ENCODE peak calls at places on chromosomes 3 and 15, in seven cellular contexts. Q, C, T, X, E, S and W are unnamed samples.

GRCh38 chr3:58403513-58404109 is 30.0 kb downstream of the PDHB start:
- DNase-seq in Q (no peak), C (no peak), T (no peak), X (no peak), E (no peak), S (no peak), W (no peak)

GRCh38 chr3:49012441-49013017 is 5.3 kb downstream of the WDR6 start:
- DNase-seq in Q (no peak), C (peak; percentile 44), T (no peak), X (no peak), E (no peak), S (no peak), W (no peak)

GRCh38 chr15:25510146-25510545 is 71.3 kb upstream of the UBE3A start:
- DNase-seq in Q (no peak), C (no peak), T (no peak), X (no peak), E (no peak), S (no peak), W (no peak)

GRCh38 chr3:131107637-131108433 is 81.2 kb downstream of the NEK11 start:
- DNase-seq in Q (no peak), C (no peak), T (no peak), X (no peak), E (no peak), S (no peak), W (no peak)

GRCh38 chr3:25493786-25494185 is 65.7 kb downstream of the RARB start:
- DNase-seq in Q (no peak), C (no peak), T (peak; percentile 61), X (no peak), E (no peak), S (no peak), W (no peak)

GRCh38 chr3:24296441-24297205 is 198.0 kb downstream of the THRB start:
- DNase-seq in Q (peak; percentile 5), C (peak; percentile 90), T (peak; percentile 41), X (no peak), E (no peak), S (no peak), W (no peak)

GRCh38 chr15:66405605-66406004 is 18.9 kb downstream of the MAP2K1 start:
- DNase-seq in Q (no peak), C (no peak), T (peak; percentile 59), X (no peak), E (no peak), S (no peak), W (peak; percentile 17)

GRCh38 chr3:128889139-128889894 is 9.9 kb downstream of the ACAD9 start:
- DNase-seq in Q (no peak), C (no peak), T (no peak), X (no peak), E (no peak), S (no peak), W (no peak)

GRCh38 chr3:39142067-39142466 is 11.3 kb downstream of the CSRNP1 start:
- DNase-seq in Q (no peak), C (no peak), T (no peak), X (no peak), E (no peak), S (no peak), W (no peak)

GRCh38 chr15:101428758-101429157 is 60.7 kb downstream of the PCSK6 start:
- DNase-seq in Q (no peak), C (no peak), T (no peak), X (no peak), E (peak; percentile 41), S (no peak), W (no peak)

GRCh38 chr15:25438601-25439455 is at the start of gene UBE3A:
- DNase-seq in Q (peak; percentile 96), C (peak; percentile 91), T (peak; percentile 91), X (peak; percentile 90), E (peak; percentile 90), S (peak; percentile 90), W (peak; percentile 90)

GRCh38 chr3:192831801-192832347 is 85.8 kb downstream of the MB21D2 start:
- DNase-seq in Q (no peak), C (no peak), T (no peak), X (no peak), E (no peak), S (no peak), W (no peak)

GRCh38 chr3:142279965-142280590 is 54.7 kb upstream of the GK5 start:
- DNase-seq in Q (peak; percentile 86), C (peak; percentile 79), T (peak; percentile 80), X (peak; percentile 56), E (no peak), S (peak; percentile 56), W (peak; percentile 87)

GRCh38 chr3:154132777-154133375 is 11.7 kb downstream of the ARHGEF26 start:
- DNase-seq in Q (no peak), C (peak; percentile 28), T (peak; percentile 11), X (no peak), E (no peak), S (no peak), W (peak; percentile 39)

GRCh38 chr3:127215714-127216414 is 22.9 kb downstream of the PRR23E start:
- DNase-seq in Q (peak; percentile 40), C (no peak), T (no peak), X (no peak), E (no peak), S (no peak), W (no peak)

GRCh38 chr3:143349455-143349854 is 229.9 kb downstream of the CHST2 start:
- DNase-seq in Q (no peak), C (no peak), T (no peak), X (no peak), E (no peak), S (no peak), W (no peak)

GRCh38 chr15:34621675-34622074 is 38.2 kb upstream of the GOLGA8B start:
- DNase-seq in Q (no peak), C (no peak), T (peak; percentile 58), X (no peak), E (no peak), S (no peak), W (no peak)

DNA sequence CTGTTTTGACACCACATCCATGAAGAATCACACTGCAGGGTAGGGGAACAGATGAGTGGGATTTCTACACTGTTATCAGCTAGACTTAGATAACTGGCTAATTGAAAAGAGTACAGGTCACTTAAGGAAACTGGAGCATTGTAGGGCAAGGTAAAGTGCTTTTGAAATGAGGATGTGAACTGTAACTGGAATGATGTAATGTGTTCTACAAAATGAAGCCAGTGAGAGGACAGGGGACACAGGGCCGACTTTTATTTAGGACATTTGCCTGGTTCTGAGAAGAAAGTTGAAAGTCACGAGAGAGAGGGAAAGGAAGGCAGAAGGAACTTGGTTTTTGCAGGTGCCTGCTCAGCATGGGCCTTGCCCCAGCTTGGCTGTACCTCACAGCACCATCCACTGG is 50.5 kb downstream of the IGF1R start:
- DNase-seq in Q (peak; percentile 44), C (no peak), T (no peak), X (no peak), E (no peak), S (no peak), W (peak; percentile 27)
- H3K23ac ChIP-seq in Q (no peak overlapping the region), C (no peak overlapping the region), T (no peak overlapping the region), X (no peak overlapping the region), E (no peak overlapping the region), S (no peak overlapping the region), W (no peak overlapping the region)

DNA sequence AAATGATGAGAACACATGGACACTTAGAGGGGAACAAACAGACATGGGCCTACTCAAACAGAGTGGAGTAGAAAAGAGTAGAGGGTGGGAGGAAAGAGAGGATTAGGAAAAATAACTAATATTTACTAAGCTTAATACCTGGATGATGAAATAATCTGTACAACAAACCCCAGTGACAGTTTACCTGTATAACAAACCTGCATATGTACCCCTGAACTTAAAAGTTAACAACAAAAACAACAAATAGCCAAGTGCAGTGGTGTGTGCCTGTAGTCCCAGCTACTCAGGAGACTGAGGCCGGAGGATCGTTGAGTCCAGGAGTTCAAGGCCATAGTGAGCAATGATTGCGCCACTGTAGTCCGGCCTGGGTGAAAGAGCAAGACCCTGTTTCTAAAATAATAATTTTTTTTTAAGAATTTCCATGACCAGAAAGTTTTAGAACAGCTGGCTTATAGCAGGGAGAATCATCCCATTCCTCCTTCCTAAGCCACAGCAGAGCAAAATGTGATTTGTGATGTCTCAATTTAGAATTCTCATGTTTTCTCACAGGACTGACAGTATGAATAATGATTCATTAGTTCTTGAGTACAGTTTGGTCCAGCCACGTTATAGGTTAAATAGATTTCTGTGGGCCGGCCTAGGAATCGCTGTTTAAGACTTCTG is 150.0 kb downstream of the ZNF609 start:
- DNase-seq in Q (no peak), C (no peak), T (no peak), X (no peak), E (no peak), S (no peak), W (no peak)
- H2BK120ac ChIP-seq in Q (no peak overlapping the region), C (no peak overlapping the region), T (no peak overlapping the region), X (no peak overlapping the region), E (no peak overlapping the region), S (no peak overlapping the region), W (no peak overlapping the region)

GRCh38 chr3:121491683-121492082 is 54.1 kb downstream of the POLQ start:
- DNase-seq in Q (peak; percentile 3), C (no peak), T (no peak), X (no peak), E (no peak), S (no peak), W (no peak)

GRCh38 chr3:121493431-121493830 is 52.4 kb downstream of the POLQ start:
- DNase-seq in Q (no peak), C (no peak), T (peak; percentile 24), X (no peak), E (no peak), S (no peak), W (no peak)

GRCh38 chr3:121496841-121497240 is 48.9 kb downstream of the POLQ start:
- DNase-seq in Q (no peak), C (no peak), T (no peak), X (no peak), E (no peak), S (no peak), W (no peak)
- H3K23ac ChIP-seq in Q (no peak overlapping the region), C (no peak overlapping the region), T (no peak overlapping the region), X (no peak overlapping the region), E (no peak overlapping the region), S (no peak overlapping the region), W (no peak overlapping the region)

GRCh38 chr3:171933441-171933840 is 90.3 kb downstream of the TMEM212 start:
- DNase-seq in Q (no peak), C (no peak), T (no peak), X (no peak), E (no peak), S (no peak), W (no peak)
- H2BK120ac ChIP-seq in Q (no peak overlapping the region), C (no peak overlapping the region), T (no peak overlapping the region), X (no peak overlapping the region), E (no peak overlapping the region), S (no peak overlapping the region), W (no peak overlapping the region)